ENCODE peak calls at places on chromosome 12, in four cellular contexts. D is trophoblast cell, S is H9, Q is neuronal stem cell. U is an unnamed sample.

GRCh38 chr12:122994781-122995502 is 14.5 kb downstream of the ARL6IP4 start:
- DNase-seq in D (no peak), S (no peak), Q (no peak), U (no peak)

GRCh38 chr12:54977155-54977554 is 7.4 kb downstream of the TESPA1 start:
- DNase-seq in D (peak; percentile 30), S (no peak), Q (no peak), U (peak; percentile 56)

GRCh38 chr12:33795536-33795935 is 226.8 kb upstream of the ALG10 start:
- DNase-seq in D (no peak), S (no peak), Q (no peak), U (no peak)

GRCh38 chr12:47419500-47419899 is 286.3 kb downstream of the RPAP3 start:
- DNase-seq in D (no peak), S (no peak), Q (no peak), U (peak; percentile 79)

GRCh38 chr12:116346222-116346621 is 68.7 kb upstream of the MED13L start:
- DNase-seq in D (no peak), S (no peak), Q (peak; percentile 39), U (no peak)

GRCh38 chr12:6750506-6750905 is 2.4 kb downstream of the MLF2 start:
- DNase-seq in D (no peak), S (no peak), Q (no peak), U (no peak)

GRCh38 chr12:121248611-121249010 is 38.7 kb downstream of the P2RX4 start:
- DNase-seq in D (no peak), S (no peak), Q (no peak), U (no peak)

GRCh38 chr12:116390656-116391335 is 113.3 kb upstream of the MED13L start:
- DNase-seq in D (no peak), S (no peak), Q (no peak), U (no peak)

GRCh38 chr12:12701457-12701856 is 5.5 kb upstream of the GPR19 start:
- DNase-seq in D (no peak), S (peak; percentile 77), Q (no peak), U (no peak)

GRCh38 chr12:85530486-85530885 is 250.5 kb downstream of the ALX1 start:
- DNase-seq in D (no peak), S (no peak), Q (no peak), U (no peak)

GRCh38 chr12:30909721-30910350 is 16.7 kb upstream of the TSPAN11 start:
- DNase-seq in D (no peak), S (no peak), Q (no peak), U (no peak)

GRCh38 chr12:30913323-30913722 is 13.2 kb upstream of the TSPAN11 start:
- DNase-seq in D (no peak), S (no peak), Q (no peak), U (no peak)

GRCh38 chr12:30909088-30909688 is 17.4 kb upstream of the TSPAN11 start:
- DNase-seq in D (no peak), S (no peak), Q (no peak), U (no peak)

DNA sequence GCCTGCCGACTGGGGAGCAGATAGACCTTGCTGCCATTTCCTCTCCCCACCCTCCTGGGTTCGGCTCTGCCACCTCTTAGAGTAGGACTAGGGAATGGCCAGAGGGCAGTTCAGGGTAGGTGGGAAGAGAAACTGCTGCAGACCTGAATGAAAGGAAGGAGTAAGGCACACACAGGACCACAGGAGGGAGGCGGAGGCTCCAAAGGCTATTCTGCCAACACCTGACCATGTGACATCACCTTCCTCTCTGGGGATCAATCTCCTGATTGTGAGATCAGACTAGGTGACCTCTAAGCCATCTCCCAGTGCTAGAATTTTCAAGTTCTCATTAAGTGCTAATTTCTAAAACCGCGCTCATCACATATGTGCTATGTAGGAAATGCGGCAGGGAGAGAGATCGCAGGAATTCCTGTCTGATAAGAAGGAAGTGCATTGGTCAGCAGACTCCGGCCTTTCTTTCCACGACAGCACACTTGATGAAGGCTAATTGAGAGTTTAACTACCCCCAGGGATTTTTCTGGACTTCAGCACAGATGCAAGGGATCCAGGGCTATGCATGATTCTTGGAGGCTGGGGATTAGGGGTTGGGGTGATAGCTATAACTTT is 11.5 kb upstream of the TSPAN11 start:
- DNase-seq in D (no peak), S (peak; percentile 36), Q (no peak), U (no peak)
- H2BK120ac ChIP-seq in D (no peak overlapping the region), S (no peak overlapping the region), Q (no peak overlapping the region), U (no peak overlapping the region)

GRCh38 chr12:128833418-128833817 is 9.7 kb upstream of the SLC15A4 start:
- DNase-seq in D (no peak), S (no peak), Q (no peak), U (no peak)
- H2BK120ac ChIP-seq in D (no peak overlapping the region), S (no peak overlapping the region), Q (no peak overlapping the region), U (no peak overlapping the region)

GRCh38 chr12:7747196-7747595 is at the start of gene CLEC4C:
- DNase-seq in D (no peak), S (no peak), Q (no peak), U (no peak)

GRCh38 chr12:7750350-7750749 is 3.2 kb upstream of the CLEC4C start:
- DNase-seq in D (no peak), S (no peak), Q (no peak), U (no peak)

GRCh38 chr12:7749442-7749841 is 2.3 kb upstream of the CLEC4C start:
- DNase-seq in D (no peak), S (no peak), Q (no peak), U (no peak)

GRCh38 chr12:7748774-7749296 is 1.7 kb upstream of the CLEC4C start:
- DNase-seq in D (no peak), S (no peak), Q (no peak), U (no peak)

DNA sequence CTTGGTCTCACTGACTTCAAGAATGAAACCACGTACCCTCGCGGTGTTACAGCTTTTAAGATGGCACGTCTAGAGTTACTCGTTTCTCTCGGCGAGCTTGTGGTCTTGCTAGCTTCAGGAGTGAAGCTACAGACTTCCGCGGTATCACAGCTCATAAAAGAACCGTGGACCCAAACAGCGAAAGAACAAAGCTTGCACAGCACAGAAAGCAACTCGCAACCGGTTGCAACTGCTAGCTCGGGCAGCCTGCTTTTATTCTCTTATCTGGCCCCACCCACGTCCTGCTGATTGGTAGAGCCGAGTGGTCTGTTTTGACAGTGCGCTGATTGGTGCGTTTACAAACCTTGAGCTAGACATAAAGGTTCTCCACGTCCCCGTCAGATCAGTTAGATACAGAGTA is 4.2 kb upstream of the CLEC4C start:
- DNase-seq in D (no peak), S (peak; percentile 38), Q (no peak), U (no peak)
- H2BK120ac ChIP-seq in D (no peak overlapping the region), S (no peak overlapping the region), Q (no peak overlapping the region), U (no peak overlapping the region)

DNA sequence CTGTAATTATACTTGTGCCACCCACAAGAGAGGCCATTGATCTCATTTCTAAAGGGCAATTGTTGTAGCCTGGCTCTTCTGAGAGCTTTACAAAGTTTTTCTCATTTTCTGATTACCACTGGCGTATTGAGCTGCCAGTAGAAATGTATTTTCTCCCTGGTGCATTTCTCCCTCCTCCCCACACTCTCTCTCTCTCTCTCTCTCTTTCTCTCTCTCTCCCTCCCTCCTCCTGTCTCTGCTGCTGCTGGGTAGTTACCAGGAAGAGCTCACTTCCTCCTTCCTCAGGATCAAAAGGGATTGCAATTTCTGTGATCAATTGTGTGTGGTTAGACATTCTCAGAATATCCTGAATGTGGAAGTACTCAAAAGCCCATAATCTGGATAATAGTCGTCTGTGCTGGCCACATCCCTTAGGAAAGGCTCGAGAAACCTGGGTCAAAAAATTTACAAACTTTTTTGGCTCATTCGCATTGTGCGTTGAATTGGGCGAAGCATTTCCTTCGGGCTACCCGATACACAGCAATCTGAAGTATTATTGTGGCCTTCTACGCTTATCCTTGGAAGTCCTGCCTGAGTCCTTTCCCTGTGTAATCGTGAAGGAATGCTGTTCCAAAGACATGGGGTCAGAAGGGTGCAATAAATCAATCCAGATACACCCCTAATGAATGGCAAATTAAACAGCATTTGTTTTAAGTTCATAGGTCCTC is 254.8 kb downstream of the MSRB3 start:
- DNase-seq in D (no peak), S (no peak), Q (no peak), U (peak; percentile 52)
- H2BK120ac ChIP-seq in D (peak overlapping the region; percentile 80), S (no peak overlapping the region), Q (no peak overlapping the region), U (peak overlapping the region; percentile 100)

GRCh38 chr12:108786450-108786849 is 55.1 kb upstream of the CORO1C start:
- DNase-seq in D (no peak), S (no peak), Q (no peak), U (no peak)

GRCh38 chr12:108782971-108783370 is 51.7 kb upstream of the CORO1C start:
- DNase-seq in D (no peak), S (no peak), Q (no peak), U (no peak)

GRCh38 chr12:108783446-108783845 is 52.1 kb upstream of the CORO1C start:
- DNase-seq in D (no peak), S (no peak), Q (no peak), U (no peak)

GRCh38 chr12:108787539-108787938 is 56.2 kb upstream of the CORO1C start:
- DNase-seq in D (no peak), S (no peak), Q (no peak), U (no peak)

DNA sequence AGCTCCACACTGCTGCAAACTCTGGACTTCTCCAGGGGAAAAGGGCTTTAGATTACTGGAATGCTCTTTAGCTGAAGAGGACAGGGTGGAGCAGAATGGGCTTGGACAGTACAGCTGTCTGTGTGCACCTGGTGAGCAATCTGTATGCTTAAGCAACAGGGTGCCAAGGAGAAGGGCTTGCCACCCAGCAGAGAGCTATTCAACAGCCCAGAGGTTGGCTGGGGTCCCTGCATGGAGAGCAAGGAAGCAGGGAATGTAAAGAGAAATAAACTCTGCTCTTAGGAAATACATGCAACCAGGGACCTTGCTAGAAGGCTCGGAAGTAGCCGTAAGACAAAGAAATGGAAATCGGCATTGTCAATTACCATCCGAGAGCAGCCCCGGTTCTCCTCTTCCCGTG is 53.0 kb upstream of the CORO1C start:
- DNase-seq in D (no peak), S (no peak), Q (no peak), U (no peak)
- H2BK120ac ChIP-seq in D (no peak overlapping the region), S (no peak overlapping the region), Q (no peak overlapping the region), U (no peak overlapping the region)

DNA sequence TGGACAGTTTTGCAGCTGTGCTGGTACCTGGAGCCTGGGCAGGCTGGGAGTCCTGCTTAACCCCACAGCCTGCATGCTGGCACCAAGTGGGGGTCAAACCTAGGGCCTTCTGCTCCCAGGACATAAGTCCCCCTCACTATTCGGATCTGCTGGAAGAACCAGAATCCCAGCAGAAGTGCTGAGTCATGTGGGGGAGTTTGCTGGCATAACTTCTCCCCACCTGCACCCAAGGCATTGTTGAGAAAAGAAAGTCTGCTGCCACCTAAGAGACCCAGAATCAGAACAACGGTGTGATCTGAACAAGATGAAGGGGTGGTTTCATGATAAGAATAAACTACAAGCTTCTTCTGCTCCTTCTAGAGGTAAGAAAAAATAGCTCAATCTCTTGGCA is 102.7 kb downstream of the RBM19 start:
- DNase-seq in D (no peak), S (no peak), Q (no peak), U (peak; percentile 59)
- H2BK120ac ChIP-seq in D (no peak overlapping the region), S (no peak overlapping the region), Q (no peak overlapping the region), U (peak overlapping the region; percentile 85)

DNA sequence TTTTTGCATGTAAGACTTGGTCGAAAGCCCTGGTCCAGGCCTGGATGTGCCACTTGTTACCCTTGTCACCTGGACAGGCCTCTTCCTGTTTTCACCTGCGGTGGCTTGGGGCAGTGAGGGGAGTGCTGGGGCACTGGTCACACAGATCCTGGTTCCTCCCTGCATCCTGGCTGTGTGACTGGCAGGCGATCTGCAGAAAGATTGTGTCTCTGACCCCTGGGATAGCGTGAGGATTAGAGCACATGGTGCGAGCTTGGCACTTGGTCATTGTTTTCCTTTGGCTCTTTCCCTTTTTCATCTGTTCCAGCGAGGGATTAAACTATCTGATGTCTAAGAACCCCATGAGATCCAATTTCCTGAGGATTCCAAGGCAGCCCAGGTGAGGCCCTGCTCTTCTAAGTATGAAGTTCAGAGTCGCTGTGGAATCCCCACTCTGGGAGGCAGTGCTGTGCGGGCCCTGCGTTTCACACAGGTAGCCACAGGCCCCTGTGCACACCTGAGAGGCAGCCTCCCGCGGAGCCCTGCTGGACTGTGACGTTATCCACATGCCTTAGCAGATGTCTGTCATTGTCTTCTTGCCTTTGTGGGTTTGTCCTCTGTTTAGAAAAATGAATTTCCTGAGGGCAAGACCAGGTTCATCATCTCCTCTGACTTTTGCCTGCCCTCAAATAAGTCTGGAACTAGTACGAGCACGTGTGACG is 288.4 kb downstream of the CACNA1C start:
- DNase-seq in D (peak; percentile 95), S (no peak), Q (no peak), U (no peak)
- H2BK120ac ChIP-seq in D (peak overlapping the region; percentile 1), S (no peak overlapping the region), Q (no peak overlapping the region), U (peak overlapping the region; percentile 98)

U was measured in IMR-90.